ENCODE peak calls at places on chromosomes 12 and 14, in six cellular contexts. C, U, M, V, R and O are unnamed samples.

GRCh38 chr12:68334136-68334535 is 2.0 kb upstream of the MDM1 start:
- DNase-seq in R (no peak), V (no peak), U (no peak), C (no peak), M (peak), O (no peak)

GRCh38 chr12:65518771-65519170 is 240.3 kb downstream of the MSRB3 start:
- DNase-seq in C (peak), V (no peak), U (no peak), R (no peak), M (no peak), O (no peak)

GRCh38 chr12:66548338-66549049 is 130.4 kb downstream of the GRIP1 start:
- DNase-seq in R (no peak), M (no peak), C (no peak), V (no peak), U (no peak), O (no peak)

GRCh38 chr14:55752580-55753365 is 172.8 kb downstream of the KTN1 start:
- DNase-seq in C (peak), M (no peak), U (no peak), V (peak), R (no peak), O (peak)

GRCh38 chr14:55094630-55095157 is 34.4 kb upstream of the LGALS3 start:
- DNase-seq in M (no peak), U (no peak), C (no peak), R (no peak), V (no peak), O (no peak)

GRCh38 chr14:78498062-78498595 is 328.0 kb downstream of the NRXN3 start:
- DNase-seq in V (no peak), U (no peak), R (no peak), C (no peak), M (no peak), O (no peak)

GRCh38 chr14:31568671-31569070 is 7.5 kb downstream of the NUBPL start:
- DNase-seq in M (no peak), R (no peak), U (no peak), C (peak), V (peak), O (no peak)

GRCh38 chr12:45402288-45402687 is 186.4 kb downstream of the ANO6 start:
- DNase-seq in V (no peak), U (no peak), C (peak), M (no peak), R (no peak), O (no peak)

GRCh38 chr14:52031781-52032180 is 37.1 kb downstream of the NID2 start:
- DNase-seq in M (no peak), R (no peak), U (no peak), V (peak), C (peak), O (no peak)

GRCh38 chr14:65689070-65689469 is 276.5 kb downstream of the FUT8 start:
- DNase-seq in R (no peak), V (no peak), C (no peak), M (no peak), U (no peak), O (no peak)

GRCh38 chr12:129564768-129565167 is 339.1 kb downstream of the TMEM132D start:
- DNase-seq in U (no peak), M (no peak), R (no peak), C (no peak), V (no peak), O (no peak)

GRCh38 chr14:20458031-20458789 is 3.0 kb downstream of the PIP4P1 start:
- DNase-seq in R (no peak), V (no peak), C (no peak), M (no peak), U (no peak), O (no peak)

GRCh38 chr12:43332977-43333649 is 218.9 kb downstream of the ADAMTS20 start:
- DNase-seq in C (no peak), V (no peak), U (no peak), R (no peak), M (no peak), O (no peak)

GRCh38 chr12:5376591-5377207 is 55.2 kb upstream of the NTF3 start:
- DNase-seq in C (no peak), V (no peak), M (no peak), U (no peak), R (no peak), O (no peak)

GRCh38 chr12:57459750-57460400 is at the start of gene GLI1:
- DNase-seq in M (no peak), U (no peak), C (peak), V (no peak), R (no peak), O (no peak)

GRCh38 chr12:87671757-87672156 is 357.4 kb downstream of the C12orf50 start:
- DNase-seq in V (no peak), M (no peak), R (no peak), U (no peak), C (peak), O (no peak)

GRCh38 chr14:100449225-100449987 is 126.3 kb downstream of the SLC25A47 start:
- DNase-seq in R (no peak), U (no peak), C (no peak), V (no peak), M (peak), O (no peak)

GRCh38 chr12:113852695-113853490 is 113.2 kb downstream of the RBM19 start:
- DNase-seq in V (no peak), U (no peak), M (no peak), R (no peak), C (no peak), O (no peak)

GRCh38 chr12:115203661-115204060 is 519.7 kb upstream of the TBX3 start:
- DNase-seq in U (no peak), V (no peak), R (no peak), M (no peak), C (peak), O (no peak)

GRCh38 chr12:4189721-4190120 is 83.8 kb upstream of the CCND2 start:
- DNase-seq in V (no peak), R (no peak), M (no peak), U (no peak), C (no peak), O (no peak)

GRCh38 chr12:54187075-54187474 is 1.7 kb downstream of the SMUG1 start:
- DNase-seq in U (no peak), V (no peak), C (no peak), R (no peak), M (no peak), O (no peak)

GRCh38 chr14:54338696-54339317 is 58.0 kb upstream of the CDKN3 start:
- DNase-seq in V (peak), R (no peak), M (no peak), U (no peak), C (peak), O (peak)

GRCh38 chr14:63896278-63896720 is 43.5 kb downstream of the SYNE2 start:
- DNase-seq in C (peak), M (no peak), U (no peak), R (no peak), V (peak), O (peak)

GRCh38 chr14:39946796-39947195 is 514.6 kb upstream of the FBXO33 start:
- DNase-seq in R (no peak), M (no peak), U (no peak), C (no peak), V (no peak), O (no peak)

GRCh38 chr12:10613334-10614055 is at the start of gene MAGOHB:
- DNase-seq in M (peak), U (peak), C (peak), R (peak), V (peak), O (peak)

GRCh38 chr14:77037338-77037782 is 8.9 kb upstream of the IRF2BPL start:
- DNase-seq in M (no peak), V (no peak), R (no peak), U (no peak), C (no peak), O (no peak)

GRCh38 chr14:20618328-20618749 is 23.2 kb downstream of the OR6S1 start:
- DNase-seq in U (no peak), C (no peak), V (no peak), M (no peak), R (no peak), O (no peak)

GRCh38 chr12:123983822-123984485 is 10.9 kb downstream of the ZNF664 start:
- DNase-seq in C (peak), R (peak), M (peak), V (peak), U (peak), O (peak)

GRCh38 chr14:101175731-101176534 is 272.4 kb upstream of the RTL1 start:
- DNase-seq in C (no peak), M (no peak), U (no peak), V (no peak), R (no peak), O (no peak)

GRCh38 chr14:57982802-57983201 is 116.9 kb upstream of the SLC35F4 start:
- DNase-seq in M (no peak), R (no peak), U (no peak), V (no peak), C (no peak), O (peak)

GRCh38 chr12:54394281-54394719 is 9.8 kb upstream of the ZNF385A start:
- DNase-seq in C (peak), V (no peak), U (no peak), M (peak), R (no peak), O (peak)

GRCh38 chr12:124188561-124189405 is 106.1 kb upstream of the RFLNA start:
- DNase-seq in U (no peak), C (peak), V (no peak), M (peak), R (no peak), O (no peak)

GRCh38 chr12:779745-780734 is 27.7 kb downstream of the WNK1 start:
- DNase-seq in V (no peak), C (peak), U (no peak), M (no peak), R (no peak), O (peak)

GRCh38 chr12:2414810-2415567 is 362.2 kb downstream of the CACNA1C start:
- DNase-seq in U (no peak), M (no peak), C (no peak), V (peak), R (no peak), O (no peak)

GRCh38 chr14:100677925-100678765 is 48.5 kb upstream of the DLK1 start:
- DNase-seq in U (no peak), C (peak), M (no peak), R (no peak), V (peak), O (peak)

GRCh38 chr12:108560752-108561719 is at the start of gene SART3:
- DNase-seq in R (peak), V (peak), M (peak), C (peak), U (peak), O (peak)

GRCh38 chr14:75699331-75699730 is 38.3 kb downstream of the TTLL5 start:
- DNase-seq in R (no peak), V (no peak), U (no peak), M (no peak), C (no peak), O (no peak)

GRCh38 chr14:101819251-101819990 is 57.9 kb downstream of the PPP2R5C start:
- DNase-seq in U (peak), M (no peak), C (no peak), V (no peak), R (peak), O (no peak)